ENCODE peak calls at places on chromosomes 16 and 17, in ten cellular contexts. V is upper lobe of right lung; P is stimulated activated CD8-positive, alpha-beta memory T cell treated with anti-CD3 and anti-CD28 coated beads, Interleukin-4, amount 100 ng/mL, for 1 hour; K is amygdala; X is fibroblast of pulmonary artery; L is AG10803; S is Caki2; O is NCI-H2081; H is globus pallidus; Q is activated naive CD4-positive, alpha-beta T cell. A is an unnamed sample.

GRCh38 chr17:6232768-6233130 is 162.6 kb downstream of the WSCD1 start:
- DNase-seq in O (no peak), H (no peak), S (no peak), P (no peak), Q (no peak), X (no peak), V (no peak), K (no peak), L (no peak), A (no peak)

GRCh38 chr17:76579281-76579680 is 6.4 kb downstream of the ST6GALNAC2 start:
- DNase-seq in K (no peak), V (no peak), P (no peak), Q (no peak), H (no peak), O (no peak), S (no peak), L (no peak), X (no peak), A (no peak)

GRCh38 chr16:2475413-2476344 is 752 bp downstream of the TBC1D24 start:
- DNase-seq in V (peak), H (no peak), P (no peak), K (no peak), X (no peak), S (no peak), L (no peak), O (no peak), Q (no peak), A (no peak)

GRCh38 chr17:76561799-76562268 is 22.0 kb downstream of the PRCD start:
- DNase-seq in X (peak), K (no peak), H (no peak), P (no peak), V (no peak), L (peak), Q (no peak), O (no peak), S (no peak), A (no peak)

GRCh38 chr16:3513892-3514600 is 13.2 kb downstream of the CLUAP1 start:
- DNase-seq in L (no peak), K (no peak), Q (no peak), X (no peak), O (no peak), S (no peak), P (no peak), V (no peak), H (no peak), A (no peak)

GRCh38 chr16:11085025-11085485 is 140.7 kb downstream of the CLEC16A start:
- DNase-seq in P (no peak), Q (no peak), L (peak), V (no peak), O (no peak), K (no peak), X (no peak), H (no peak), S (no peak), A (no peak)

GRCh38 chr16:27273670-27274522 is 5.3 kb upstream of the NSMCE1 start:
- DNase-seq in S (peak), V (no peak), X (no peak), L (no peak), H (no peak), Q (no peak), K (no peak), P (no peak), O (no peak), A (no peak)

GRCh38 chr17:62757518-62757951 is 50.6 kb downstream of the MARCHF10 start:
- DNase-seq in X (peak), P (no peak), O (no peak), K (no peak), L (peak), H (no peak), V (no peak), Q (no peak), S (no peak), A (no peak)

GRCh38 chr17:78591263-78591671 is 14.1 kb upstream of the DNAH17 start:
- DNase-seq in P (no peak), Q (no peak), H (no peak), V (no peak), K (no peak), S (no peak), O (no peak), X (no peak), L (no peak), A (no peak)

GRCh38 chr16:22139732-22140131 is 22.6 kb upstream of the SDR42E2 start:
- DNase-seq in V (no peak), S (no peak), O (no peak), K (no peak), Q (no peak), L (no peak), H (no peak), P (no peak), X (no peak), A (no peak)

GRCh38 chr16:89422905-89423630 is 67.3 kb downstream of the ANKRD11 start:
- DNase-seq in K (no peak), X (no peak), O (no peak), S (no peak), Q (no peak), V (no peak), L (peak), P (peak), H (no peak), A (no peak)

GRCh38 chr16:67441289-67441753 is 10.4 kb downstream of the HSD11B2 start:
- DNase-seq in V (peak), P (no peak), L (no peak), H (peak), K (no peak), Q (no peak), S (no peak), O (peak), X (no peak), A (no peak)

GRCh38 chr17:75475144-75475835 is 18.9 kb downstream of the TMEM94 start:
- DNase-seq in H (no peak), K (no peak), Q (no peak), V (no peak), L (no peak), X (no peak), O (no peak), P (no peak), S (no peak), A (no peak)

GRCh38 chr17:49224198-49224996 is 6.2 kb downstream of the PHOSPHO1 start:
- DNase-seq in S (no peak), K (no peak), L (no peak), V (peak), X (no peak), O (peak), P (no peak), Q (no peak), H (no peak), A (no peak)

GRCh38 chr17:78131172-78132085 is 858 bp downstream of the TMC8 start:
- DNase-seq in X (no peak), H (no peak), O (no peak), Q (no peak), L (no peak), S (no peak), P (no peak), K (no peak), V (peak), A (no peak)

GRCh38 chr16:54062361-54063346 is 223.9 kb downstream of the IRX3 start:
- DNase-seq in O (peak), X (no peak), L (no peak), S (no peak), Q (no peak), H (peak), K (no peak), V (no peak), P (no peak), A (no peak)

GRCh38 chr17:29149431-29150064 is 30.6 kb downstream of the MYO18A start:
- DNase-seq in P (no peak), O (no peak), X (peak), L (no peak), K (no peak), S (no peak), Q (no peak), H (peak), V (no peak), A (no peak)

GRCh38 chr16:1174477-1175357 is 21.8 kb downstream of the CACNA1H start:
- DNase-seq in L (peak), X (no peak), P (no peak), S (no peak), V (no peak), H (no peak), O (no peak), K (no peak), Q (no peak), A (no peak)

GRCh38 chr16:2429771-2430663 is 770 bp downstream of the CCNF start:
- DNase-seq in K (no peak), L (no peak), O (no peak), H (peak), P (no peak), V (no peak), Q (no peak), X (peak), S (no peak), A (no peak)

GRCh38 chr16:73921295-73921694 is 375.3 kb upstream of the PSMD7 start:
- DNase-seq in H (no peak), O (no peak), S (no peak), X (no peak), V (no peak), K (no peak), L (no peak), P (no peak), Q (no peak), A (no peak)

GRCh38 chr17:62740066-62740465 is 68.0 kb downstream of the MARCHF10 start:
- DNase-seq in L (peak), H (no peak), S (no peak), K (no peak), Q (no peak), P (no peak), V (no peak), X (no peak), O (no peak), A (no peak)

GRCh38 chr16:88533945-88534641 is 36.1 kb upstream of the ZC3H18 start:
- DNase-seq in V (peak), L (peak), S (peak), O (no peak), X (peak), H (peak), Q (peak), K (peak), P (peak), A (peak)

GRCh38 chr17:83050651-83051422 is 28.6 kb upstream of the METRNL start:
- DNase-seq in H (no peak), Q (no peak), L (no peak), K (no peak), S (no peak), V (no peak), O (peak), P (no peak), X (no peak), A (no peak)

GRCh38 chr17:8029121-8029520 is 9.7 kb upstream of the ALOX15B start:
- DNase-seq in S (no peak), P (no peak), L (peak), O (no peak), H (no peak), Q (no peak), X (no peak), K (no peak), V (no peak), A (no peak)

GRCh38 chr16:51825740-51826139 is 674.7 kb upstream of the SALL1 start:
- DNase-seq in L (no peak), O (no peak), P (no peak), Q (no peak), X (no peak), H (no peak), S (no peak), K (no peak), V (no peak), A (no peak)

GRCh38 chr17:8949061-8949622 is 16.4 kb downstream of the PIK3R5 start:
- DNase-seq in X (no peak), L (no peak), S (no peak), O (no peak), H (no peak), P (no peak), V (no peak), Q (no peak), K (no peak), A (no peak)

GRCh38 chr17:42682400-42683384 is at the start of gene CNTNAP1:
- DNase-seq in H (no peak), V (peak), S (peak), O (peak), Q (no peak), P (no peak), X (peak), L (peak), K (peak), A (peak)

GRCh38 chr16:22782299-22782698 is 31.7 kb upstream of the HS3ST2 start:
- DNase-seq in K (no peak), S (no peak), P (no peak), Q (no peak), X (no peak), O (no peak), L (no peak), V (no peak), H (peak), A (no peak)

GRCh38 chr17:7755095-7755890 is 37.7 kb downstream of the DNAH2 start:
- DNase-seq in P (no peak), H (no peak), L (no peak), O (no peak), Q (no peak), V (no peak), X (no peak), S (no peak), K (no peak), A (no peak)

A was measured in D721Med.